ENCODE peak calls at places on chromosomes 11 and 22, in seven cellular contexts. One of them, this sample, is unnamed.

GRCh38 chr22:46027219-46028068 is 50.5 kb upstream of the WNT7B start:
- DNase-seq in dorsolateral prefrontal cortex: peak; percentile 79
- DNase-seq in heart left ventricle: peak; percentile 75
- DNase-seq in SJSA1: no peak
- DNase-seq in WERI-Rb-1: no peak
- DNase-seq in iPS DF 6.9: no peak
- DNase-seq in tibial artery: peak; percentile 59
- DNase-seq in this sample: peak; percentile 12

GRCh38 chr11:8567597-8568198 is 26.3 kb downstream of the STK33 start:
- DNase-seq in tibial artery: no peak
- DNase-seq in SJSA1: peak; percentile 6
- DNase-seq in WERI-Rb-1: no peak
- DNase-seq in iPS DF 6.9: no peak
- DNase-seq in dorsolateral prefrontal cortex: no peak
- DNase-seq in heart left ventricle: no peak
- DNase-seq in this sample: no peak

GRCh38 chr22:17402304-17402703 is 33.0 kb downstream of the CECR2 start:
- DNase-seq in tibial artery: no peak
- DNase-seq in WERI-Rb-1: no peak
- DNase-seq in SJSA1: no peak
- DNase-seq in iPS DF 6.9: no peak
- DNase-seq in heart left ventricle: no peak
- DNase-seq in dorsolateral prefrontal cortex: no peak
- DNase-seq in this sample: no peak

GRCh38 chr11:68461284-68461861 is 821 bp downstream of the PPP6R3 start:
- DNase-seq in WERI-Rb-1: no peak
- DNase-seq in tibial artery: no peak
- DNase-seq in heart left ventricle: no peak
- DNase-seq in iPS DF 6.9: no peak
- DNase-seq in dorsolateral prefrontal cortex: no peak
- DNase-seq in SJSA1: peak; percentile 65
- DNase-seq in this sample: no peak

GRCh38 chr11:70085815-70086769 is 8.0 kb downstream of the ANO1 start:
- DNase-seq in iPS DF 6.9: no peak
- DNase-seq in heart left ventricle: no peak
- DNase-seq in dorsolateral prefrontal cortex: no peak
- DNase-seq in tibial artery: no peak
- DNase-seq in WERI-Rb-1: no peak
- DNase-seq in SJSA1: no peak
- DNase-seq in this sample: no peak

GRCh38 chr22:48883211-48883960 is 944.3 kb downstream of the BRD1 start:
- DNase-seq in iPS DF 6.9: no peak
- DNase-seq in WERI-Rb-1: no peak
- DNase-seq in tibial artery: no peak
- DNase-seq in heart left ventricle: no peak
- DNase-seq in dorsolateral prefrontal cortex: no peak
- DNase-seq in SJSA1: no peak
- DNase-seq in this sample: peak; percentile 31

GRCh38 chr22:37820350-37820749 is 2.8 kb upstream of the GALR3 start:
- DNase-seq in tibial artery: no peak
- DNase-seq in iPS DF 6.9: no peak
- DNase-seq in heart left ventricle: no peak
- DNase-seq in dorsolateral prefrontal cortex: no peak
- DNase-seq in WERI-Rb-1: no peak
- DNase-seq in SJSA1: no peak
- DNase-seq in this sample: no peak

GRCh38 chr11:27313157-27313821 is 49.7 kb downstream of the CCDC34 start:
- DNase-seq in iPS DF 6.9: no peak
- DNase-seq in dorsolateral prefrontal cortex: no peak
- DNase-seq in tibial artery: no peak
- DNase-seq in WERI-Rb-1: no peak
- DNase-seq in SJSA1: no peak
- DNase-seq in heart left ventricle: no peak
- DNase-seq in this sample: no peak

GRCh38 chr11:562046-562645 is 1.4 kb downstream of the RASSF7 start:
- DNase-seq in WERI-Rb-1: no peak
- DNase-seq in tibial artery: no peak
- DNase-seq in heart left ventricle: no peak
- DNase-seq in iPS DF 6.9: no peak
- DNase-seq in SJSA1: no peak
- DNase-seq in dorsolateral prefrontal cortex: no peak
- DNase-seq in this sample: no peak
- H3K27ac ChIP-seq in WERI-Rb-1: no peak overlapping the region
- H3K27ac ChIP-seq in tibial artery: no peak overlapping the region
- H3K27ac ChIP-seq in heart left ventricle: no peak overlapping the region
- H3K27ac ChIP-seq in iPS DF 6.9: no peak overlapping the region
- H3K27ac ChIP-seq in SJSA1: no peak overlapping the region
- H3K27ac ChIP-seq in dorsolateral prefrontal cortex: no peak overlapping the region
- H3K27ac ChIP-seq in this sample: no peak overlapping the region

GRCh38 chr11:45163956-45164575 is 17.6 kb downstream of the PRDM11 start:
- DNase-seq in iPS DF 6.9: no peak
- DNase-seq in heart left ventricle: peak; percentile 35
- DNase-seq in dorsolateral prefrontal cortex: peak; percentile 67
- DNase-seq in SJSA1: no peak
- DNase-seq in WERI-Rb-1: no peak
- DNase-seq in tibial artery: no peak
- DNase-seq in this sample: no peak
- H3K4me3 ChIP-seq in iPS DF 6.9: no peak overlapping the region
- H3K4me3 ChIP-seq in heart left ventricle: no peak overlapping the region
- H3K4me3 ChIP-seq in dorsolateral prefrontal cortex: no peak overlapping the region
- H3K4me3 ChIP-seq in SJSA1: no peak overlapping the region
- H3K4me3 ChIP-seq in WERI-Rb-1: no peak overlapping the region
- H3K4me3 ChIP-seq in tibial artery: no peak overlapping the region
- H3K4me3 ChIP-seq in this sample: no peak overlapping the region

DNA sequence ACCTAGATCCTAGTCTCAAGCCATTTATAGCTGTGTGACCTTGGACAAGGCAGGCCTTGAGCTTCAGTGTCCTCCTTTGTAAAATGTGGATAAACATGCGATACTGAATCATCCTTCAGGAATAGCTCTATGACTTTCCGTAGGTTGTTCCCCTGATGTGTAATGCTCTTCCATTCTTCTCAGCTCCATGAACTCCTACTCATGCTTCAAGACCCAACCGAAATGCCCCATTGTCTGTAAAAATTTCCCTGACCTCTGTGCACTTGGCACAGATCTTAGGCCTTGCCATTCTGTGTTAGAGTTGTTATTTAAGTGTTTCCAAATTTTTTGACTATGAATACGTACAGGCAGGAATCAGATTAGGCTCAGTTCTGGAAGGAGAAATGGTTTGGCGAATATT is 3.3 kb upstream of the BEST1 start:
- DNase-seq in dorsolateral prefrontal cortex: no peak
- DNase-seq in WERI-Rb-1: no peak
- DNase-seq in iPS DF 6.9: no peak
- DNase-seq in SJSA1: no peak
- DNase-seq in tibial artery: no peak
- DNase-seq in heart left ventricle: no peak
- DNase-seq in this sample: peak; percentile 15
- H3K27ac ChIP-seq in dorsolateral prefrontal cortex: peak overlapping the region; percentile 94
- H3K27ac ChIP-seq in WERI-Rb-1: no peak overlapping the region
- H3K27ac ChIP-seq in iPS DF 6.9: no peak overlapping the region
- H3K27ac ChIP-seq in SJSA1: no peak overlapping the region
- H3K27ac ChIP-seq in tibial artery: peak overlapping the region; percentile 64
- H3K27ac ChIP-seq in heart left ventricle: no peak overlapping the region
- H3K27ac ChIP-seq in this sample: no peak overlapping the region

DNA sequence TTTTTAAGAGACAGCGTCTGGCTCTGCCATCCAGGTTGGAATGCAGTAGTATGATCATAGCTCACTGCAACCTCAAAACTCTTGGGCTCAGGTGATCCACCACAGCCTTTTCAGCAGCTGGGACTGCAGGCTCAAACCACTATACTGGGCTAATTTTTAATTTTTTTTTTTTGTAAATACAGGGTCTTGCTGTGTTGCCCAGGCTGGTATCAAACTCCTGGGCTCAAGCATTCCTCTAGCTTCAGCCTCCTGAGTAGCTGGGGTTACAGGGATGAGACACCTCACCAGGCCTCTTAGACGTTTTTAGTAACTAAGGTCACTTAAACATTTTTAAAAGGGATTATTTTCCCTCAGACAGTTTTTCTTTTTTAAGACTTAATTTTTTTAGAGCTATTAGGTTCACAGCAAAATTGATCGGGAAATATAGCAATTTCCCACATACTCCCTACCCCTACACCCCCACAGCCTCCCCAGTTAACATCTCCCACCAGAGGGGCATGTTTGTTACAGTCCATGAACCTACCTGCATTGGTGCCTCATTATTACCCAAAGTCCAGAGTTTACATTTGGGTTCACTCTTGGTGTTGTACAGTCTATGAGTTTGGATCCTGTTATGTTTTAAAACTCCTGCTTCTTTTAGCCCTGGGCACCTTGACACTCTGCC is 3.9 kb downstream of the BCR start:
- DNase-seq in dorsolateral prefrontal cortex: no peak
- DNase-seq in tibial artery: no peak
- DNase-seq in SJSA1: no peak
- DNase-seq in iPS DF 6.9: no peak
- DNase-seq in WERI-Rb-1: no peak
- DNase-seq in heart left ventricle: no peak
- DNase-seq in this sample: no peak
- H3K4me3 ChIP-seq in dorsolateral prefrontal cortex: peak overlapping the region; percentile 69
- H3K4me3 ChIP-seq in tibial artery: peak overlapping the region; percentile 74
- H3K4me3 ChIP-seq in SJSA1: no peak overlapping the region
- H3K4me3 ChIP-seq in iPS DF 6.9: no peak overlapping the region
- H3K4me3 ChIP-seq in WERI-Rb-1: peak overlapping the region; percentile 20
- H3K4me3 ChIP-seq in heart left ventricle: peak overlapping the region; percentile 77
- H3K4me3 ChIP-seq in this sample: peak overlapping the region; percentile 95

GRCh38 chr22:19621372-19622060 is 92.8 kb upstream of the SEPTIN5 start:
- DNase-seq in tibial artery: no peak
- DNase-seq in dorsolateral prefrontal cortex: no peak
- DNase-seq in WERI-Rb-1: no peak
- DNase-seq in SJSA1: no peak
- DNase-seq in iPS DF 6.9: no peak
- DNase-seq in heart left ventricle: no peak
- DNase-seq in this sample: no peak

GRCh38 chr22:19619144-19620009 is 94.9 kb upstream of the SEPTIN5 start:
- DNase-seq in iPS DF 6.9: no peak
- DNase-seq in heart left ventricle: no peak
- DNase-seq in SJSA1: no peak
- DNase-seq in dorsolateral prefrontal cortex: no peak
- DNase-seq in tibial artery: no peak
- DNase-seq in WERI-Rb-1: peak; percentile 71
- DNase-seq in this sample: no peak

GRCh38 chr22:19625331-19626041 is 88.8 kb upstream of the SEPTIN5 start:
- DNase-seq in heart left ventricle: no peak
- DNase-seq in SJSA1: no peak
- DNase-seq in dorsolateral prefrontal cortex: no peak
- DNase-seq in tibial artery: no peak
- DNase-seq in WERI-Rb-1: no peak
- DNase-seq in iPS DF 6.9: no peak
- DNase-seq in this sample: no peak

GRCh38 chr22:19622061-19622441 is 92.3 kb upstream of the SEPTIN5 start:
- DNase-seq in tibial artery: no peak
- DNase-seq in dorsolateral prefrontal cortex: no peak
- DNase-seq in iPS DF 6.9: no peak
- DNase-seq in heart left ventricle: no peak
- DNase-seq in WERI-Rb-1: no peak
- DNase-seq in SJSA1: no peak
- DNase-seq in this sample: no peak

GRCh38 chr22:19620742-19621371 is 93.4 kb upstream of the SEPTIN5 start:
- DNase-seq in heart left ventricle: no peak
- DNase-seq in SJSA1: no peak
- DNase-seq in WERI-Rb-1: no peak
- DNase-seq in dorsolateral prefrontal cortex: no peak
- DNase-seq in iPS DF 6.9: no peak
- DNase-seq in tibial artery: no peak
- DNase-seq in this sample: no peak
- H3K27ac ChIP-seq in heart left ventricle: no peak overlapping the region
- H3K27ac ChIP-seq in SJSA1: no peak overlapping the region
- H3K27ac ChIP-seq in WERI-Rb-1: no peak overlapping the region
- H3K27ac ChIP-seq in dorsolateral prefrontal cortex: peak overlapping the region; percentile 71
- H3K27ac ChIP-seq in iPS DF 6.9: no peak overlapping the region
- H3K27ac ChIP-seq in tibial artery: no peak overlapping the region
- H3K27ac ChIP-seq in this sample: no peak overlapping the region

This sample was measured in ascending aorta.